ENCODE peak calls at places on chromosomes 2 and 18, in five cellular contexts. One of them, this sample, is unnamed.

GRCh38 chr2:102585704-102586404 is 33.5 kb upstream of the SLC9A2 start:
- DNase-seq in K562: no peak
- DNase-seq in esophagus squamous epithelium: no peak
- DNase-seq in coronary artery: no peak
- DNase-seq in bronchial epithelial cell: peak
- DNase-seq in this sample: no peak

GRCh38 chr2:112483821-112484220 is 1.9 kb downstream of the TTL start:
- DNase-seq in coronary artery: no peak
- DNase-seq in esophagus squamous epithelium: no peak
- DNase-seq in K562: no peak
- DNase-seq in bronchial epithelial cell: peak
- DNase-seq in this sample: no peak

GRCh38 chr2:240569998-240570530 is 1.8 kb downstream of the RNPEPL1 start:
- DNase-seq in coronary artery: no peak
- DNase-seq in esophagus squamous epithelium: no peak
- DNase-seq in bronchial epithelial cell: no peak
- DNase-seq in K562: peak
- DNase-seq in this sample: peak

GRCh38 chr2:16508061-16508851 is 157.4 kb downstream of the CYRIA start:
- DNase-seq in coronary artery: no peak
- DNase-seq in bronchial epithelial cell: peak
- DNase-seq in esophagus squamous epithelium: no peak
- DNase-seq in K562: peak
- DNase-seq in this sample: peak

GRCh38 chr2:15681089-15681885 is 89.6 kb downstream of the DDX1 start:
- DNase-seq in bronchial epithelial cell: no peak
- DNase-seq in coronary artery: no peak
- DNase-seq in K562: no peak
- DNase-seq in esophagus squamous epithelium: no peak
- DNase-seq in this sample: no peak

GRCh38 chr2:74384051-74384450 is 3.9 kb upstream of the DCTN1 start:
- DNase-seq in bronchial epithelial cell: no peak
- DNase-seq in coronary artery: no peak
- DNase-seq in esophagus squamous epithelium: no peak
- DNase-seq in K562: no peak
- DNase-seq in this sample: no peak

GRCh38 chr2:240237609-240238151 is 97.2 kb upstream of the OTOS start:
- DNase-seq in coronary artery: peak
- DNase-seq in esophagus squamous epithelium: no peak
- DNase-seq in bronchial epithelial cell: peak
- DNase-seq in K562: peak
- DNase-seq in this sample: no peak

GRCh38 chr2:12120281-12121150 is 374.1 kb downstream of the LPIN1 start:
- DNase-seq in esophagus squamous epithelium: no peak
- DNase-seq in K562: no peak
- DNase-seq in coronary artery: no peak
- DNase-seq in bronchial epithelial cell: no peak
- DNase-seq in this sample: no peak

GRCh38 chr2:112582314-112582746 is 2.1 kb upstream of the CHCHD5 start:
- DNase-seq in coronary artery: no peak
- DNase-seq in esophagus squamous epithelium: no peak
- DNase-seq in K562: peak
- DNase-seq in bronchial epithelial cell: peak
- DNase-seq in this sample: no peak

GRCh38 chr2:177573120-177573519 is 180.5 kb downstream of the AGPS start:
- DNase-seq in coronary artery: no peak
- DNase-seq in bronchial epithelial cell: peak
- DNase-seq in esophagus squamous epithelium: no peak
- DNase-seq in K562: no peak
- DNase-seq in this sample: no peak

GRCh38 chr2:164495491-164496223 is 125.6 kb downstream of the GRB14 start:
- DNase-seq in coronary artery: no peak
- DNase-seq in bronchial epithelial cell: peak
- DNase-seq in K562: no peak
- DNase-seq in esophagus squamous epithelium: no peak
- DNase-seq in this sample: no peak

GRCh38 chr2:9760069-9760910 is 83.0 kb upstream of the TAF1B start:
- DNase-seq in K562: no peak
- DNase-seq in bronchial epithelial cell: peak
- DNase-seq in esophagus squamous epithelium: no peak
- DNase-seq in coronary artery: no peak
- DNase-seq in this sample: no peak

GRCh38 chr18:23998018-23998417 is 16.5 kb upstream of the TTC39C start:
- DNase-seq in coronary artery: no peak
- DNase-seq in esophagus squamous epithelium: no peak
- DNase-seq in K562: no peak
- DNase-seq in bronchial epithelial cell: no peak
- DNase-seq in this sample: no peak

GRCh38 chr2:85247591-85247990 is 80.2 kb downstream of the TGOLN2 start:
- DNase-seq in K562: no peak
- DNase-seq in bronchial epithelial cell: no peak
- DNase-seq in esophagus squamous epithelium: no peak
- DNase-seq in coronary artery: no peak
- DNase-seq in this sample: no peak

GRCh38 chr2:25586726-25587144 is 86.6 kb downstream of the DTNB start:
- DNase-seq in coronary artery: no peak
- DNase-seq in bronchial epithelial cell: no peak
- DNase-seq in K562: no peak
- DNase-seq in esophagus squamous epithelium: no peak
- DNase-seq in this sample: no peak

GRCh38 chr18:13577091-13577697 is 149.2 kb downstream of the FAM210A start:
- DNase-seq in K562: no peak
- DNase-seq in coronary artery: peak
- DNase-seq in bronchial epithelial cell: peak
- DNase-seq in esophagus squamous epithelium: no peak
- DNase-seq in this sample: no peak

GRCh38 chr2:108988796-108989713 is at the start of gene EDAR:
- DNase-seq in esophagus squamous epithelium: no peak
- DNase-seq in bronchial epithelial cell: peak
- DNase-seq in K562: no peak
- DNase-seq in coronary artery: no peak
- DNase-seq in this sample: no peak

GRCh38 chr2:226793615-226794014 is 6.0 kb downstream of the IRS1 start:
- DNase-seq in coronary artery: no peak
- DNase-seq in bronchial epithelial cell: no peak
- DNase-seq in K562: no peak
- DNase-seq in esophagus squamous epithelium: no peak
- DNase-seq in this sample: no peak

GRCh38 chr18:9058426-9058825 is 44.1 kb upstream of the NDUFV2 start:
- DNase-seq in esophagus squamous epithelium: no peak
- DNase-seq in coronary artery: no peak
- DNase-seq in bronchial epithelial cell: no peak
- DNase-seq in K562: no peak
- DNase-seq in this sample: no peak

GRCh38 chr18:46471809-46472498 is 185.1 kb downstream of the LOXHD1 start:
- DNase-seq in esophagus squamous epithelium: no peak
- DNase-seq in coronary artery: no peak
- DNase-seq in K562: no peak
- DNase-seq in bronchial epithelial cell: no peak
- DNase-seq in this sample: no peak

GRCh38 chr18:46470714-46471113 is 186.3 kb downstream of the LOXHD1 start:
- DNase-seq in coronary artery: no peak
- DNase-seq in bronchial epithelial cell: no peak
- DNase-seq in esophagus squamous epithelium: no peak
- DNase-seq in K562: no peak
- DNase-seq in this sample: no peak

GRCh38 chr18:46468431-46469180 is 188.4 kb downstream of the LOXHD1 start:
- DNase-seq in bronchial epithelial cell: peak
- DNase-seq in esophagus squamous epithelium: no peak
- DNase-seq in coronary artery: no peak
- DNase-seq in K562: no peak
- DNase-seq in this sample: no peak

GRCh38 chr18:46466236-46467160 is 190.5 kb downstream of the LOXHD1 start:
- DNase-seq in coronary artery: peak
- DNase-seq in esophagus squamous epithelium: no peak
- DNase-seq in bronchial epithelial cell: no peak
- DNase-seq in K562: no peak
- DNase-seq in this sample: no peak

GRCh38 chr18:46469186-46469915 is 187.7 kb downstream of the LOXHD1 start:
- DNase-seq in bronchial epithelial cell: peak
- DNase-seq in coronary artery: no peak
- DNase-seq in esophagus squamous epithelium: no peak
- DNase-seq in K562: no peak
- DNase-seq in this sample: no peak
- TF ChIP-seq CTCF in bronchial epithelial cell: no peak
- TF ChIP-seq CTCF in coronary artery: no peak
- TF ChIP-seq CTCF in esophagus squamous epithelium: no peak
- TF ChIP-seq CTCF in K562: no peak
- TF ChIP-seq CTCF in this sample: no peak

DNA sequence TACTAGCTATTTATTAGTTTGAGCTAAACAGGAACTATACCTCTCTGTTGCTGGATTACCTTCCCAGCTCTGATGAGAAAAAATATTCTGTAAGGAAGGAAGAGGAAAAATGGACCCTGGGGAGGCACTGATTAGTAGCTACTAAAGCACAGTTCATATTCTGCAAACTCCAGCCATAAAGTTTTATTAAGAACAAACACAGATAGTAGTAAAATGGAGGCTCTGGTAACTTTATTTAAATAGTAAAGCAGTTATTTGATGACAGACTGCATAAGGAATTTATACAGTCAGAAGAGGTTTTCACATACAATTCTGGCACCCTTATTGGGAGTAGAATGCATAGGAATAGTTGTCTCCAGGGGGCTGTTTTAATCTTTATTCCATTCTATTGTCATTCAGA is 84.1 kb downstream of the XIRP2 start:
- DNase-seq in K562: no peak
- DNase-seq in esophagus squamous epithelium: no peak
- DNase-seq in coronary artery: no peak
- DNase-seq in bronchial epithelial cell: peak
- DNase-seq in this sample: no peak
- TF ChIP-seq CTCF in K562: no peak
- TF ChIP-seq CTCF in esophagus squamous epithelium: no peak
- TF ChIP-seq CTCF in coronary artery: no peak
- TF ChIP-seq CTCF in bronchial epithelial cell: no peak
- TF ChIP-seq CTCF in this sample: no peak

GRCh38 chr2:155377178-155377780 is 678.8 kb downstream of the KCNJ3 start:
- DNase-seq in coronary artery: no peak
- DNase-seq in esophagus squamous epithelium: no peak
- DNase-seq in K562: no peak
- DNase-seq in bronchial epithelial cell: peak
- DNase-seq in this sample: no peak
- TF ChIP-seq CTCF in coronary artery: no peak
- TF ChIP-seq CTCF in esophagus squamous epithelium: no peak
- TF ChIP-seq CTCF in K562: no peak
- TF ChIP-seq CTCF in bronchial epithelial cell: peak
- TF ChIP-seq CTCF in this sample: no peak

GRCh38 chr2:28754321-28754720 is 2.7 kb downstream of the PPP1CB start:
- DNase-seq in coronary artery: no peak
- DNase-seq in bronchial epithelial cell: peak
- DNase-seq in esophagus squamous epithelium: no peak
- DNase-seq in K562: peak
- DNase-seq in this sample: no peak

GRCh38 chr2:28752608-28752984 is 966 bp downstream of the PPP1CB start:
- DNase-seq in bronchial epithelial cell: peak
- DNase-seq in K562: no peak
- DNase-seq in coronary artery: no peak
- DNase-seq in esophagus squamous epithelium: no peak
- DNase-seq in this sample: no peak

GRCh38 chr2:28751102-28751955 is at the start of gene PPP1CB:
- DNase-seq in esophagus squamous epithelium: peak
- DNase-seq in K562: peak
- DNase-seq in coronary artery: peak
- DNase-seq in bronchial epithelial cell: peak
- DNase-seq in this sample: peak

GRCh38 chr2:28751956-28752607 is 452 bp downstream of the PPP1CB start:
- DNase-seq in coronary artery: no peak
- DNase-seq in esophagus squamous epithelium: peak
- DNase-seq in K562: peak
- DNase-seq in bronchial epithelial cell: no peak
- DNase-seq in this sample: no peak

DNA sequence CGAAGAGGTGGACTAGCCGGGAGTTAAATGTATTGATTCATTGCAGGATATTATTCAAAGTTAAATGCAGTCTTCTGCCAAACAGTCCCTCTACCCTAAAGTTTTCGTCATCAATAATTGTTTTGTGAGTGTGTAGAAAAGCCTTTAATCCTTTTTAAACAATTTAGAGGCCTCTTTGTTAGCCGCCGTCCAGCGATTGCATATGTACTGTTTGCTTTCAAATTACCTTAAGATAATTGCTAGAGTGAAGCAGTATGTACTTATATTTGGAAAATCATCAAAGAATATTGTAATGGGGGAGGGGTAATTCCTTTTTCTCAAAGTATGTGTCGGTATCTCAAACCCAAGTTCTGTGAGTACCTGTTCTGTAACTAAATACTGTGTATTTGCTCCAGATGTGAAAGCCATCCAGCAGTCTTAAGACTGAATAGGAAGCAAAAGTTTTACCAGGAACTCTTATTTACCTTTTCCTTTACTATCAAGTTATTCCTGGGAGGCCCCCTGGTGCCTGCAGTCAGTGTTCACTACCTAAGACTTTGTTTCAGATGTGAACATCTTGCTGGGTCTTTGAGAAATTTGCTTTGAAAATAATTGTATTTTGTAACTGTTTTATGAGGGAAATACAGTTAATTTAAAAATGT is 1.5 kb downstream of the PPP1CB start:
- DNase-seq in esophagus squamous epithelium: no peak
- DNase-seq in coronary artery: no peak
- DNase-seq in K562: peak
- DNase-seq in bronchial epithelial cell: peak
- DNase-seq in this sample: no peak
- TF ChIP-seq CTCF in esophagus squamous epithelium: peak
- TF ChIP-seq CTCF in coronary artery: no peak
- TF ChIP-seq CTCF in K562: peak
- TF ChIP-seq CTCF in bronchial epithelial cell: peak
- TF ChIP-seq CTCF in this sample: no peak

GRCh38 chr2:114962551-114962950 is 520.1 kb downstream of the DPP10 start:
- DNase-seq in esophagus squamous epithelium: no peak
- DNase-seq in coronary artery: no peak
- DNase-seq in bronchial epithelial cell: no peak
- DNase-seq in K562: no peak
- DNase-seq in this sample: no peak

GRCh38 chr2:114960389-114960788 is 517.9 kb downstream of the DPP10 start:
- DNase-seq in esophagus squamous epithelium: no peak
- DNase-seq in bronchial epithelial cell: no peak
- DNase-seq in coronary artery: no peak
- DNase-seq in K562: no peak
- DNase-seq in this sample: no peak
- TF ChIP-seq CTCF in esophagus squamous epithelium: no peak
- TF ChIP-seq CTCF in bronchial epithelial cell: no peak
- TF ChIP-seq CTCF in coronary artery: no peak
- TF ChIP-seq CTCF in K562: no peak
- TF ChIP-seq CTCF in this sample: no peak

GRCh38 chr2:238712011-238712410 is 135.9 kb upstream of the TWIST2 start:
- DNase-seq in esophagus squamous epithelium: no peak
- DNase-seq in K562: no peak
- DNase-seq in coronary artery: peak
- DNase-seq in bronchial epithelial cell: no peak
- DNase-seq in this sample: no peak

GRCh38 chr2:238713234-238713832 is 134.6 kb upstream of the TWIST2 start:
- DNase-seq in bronchial epithelial cell: no peak
- DNase-seq in esophagus squamous epithelium: no peak
- DNase-seq in K562: no peak
- DNase-seq in coronary artery: no peak
- DNase-seq in this sample: no peak

GRCh38 chr2:238716171-238716570 is 131.7 kb upstream of the TWIST2 start:
- DNase-seq in K562: no peak
- DNase-seq in coronary artery: no peak
- DNase-seq in esophagus squamous epithelium: no peak
- DNase-seq in bronchial epithelial cell: no peak
- DNase-seq in this sample: no peak

GRCh38 chr2:238716585-238716984 is 131.3 kb upstream of the TWIST2 start:
- DNase-seq in esophagus squamous epithelium: no peak
- DNase-seq in bronchial epithelial cell: no peak
- DNase-seq in K562: no peak
- DNase-seq in coronary artery: no peak
- DNase-seq in this sample: no peak

GRCh38 chr2:238714038-238714528 is 133.8 kb upstream of the TWIST2 start:
- DNase-seq in K562: no peak
- DNase-seq in coronary artery: no peak
- DNase-seq in bronchial epithelial cell: no peak
- DNase-seq in esophagus squamous epithelium: no peak
- DNase-seq in this sample: no peak
- TF ChIP-seq CTCF in K562: no peak
- TF ChIP-seq CTCF in coronary artery: no peak
- TF ChIP-seq CTCF in bronchial epithelial cell: no peak
- TF ChIP-seq CTCF in esophagus squamous epithelium: no peak
- TF ChIP-seq CTCF in this sample: no peak

This sample was measured in activated B cell treated with CpG ODN at 0.5 μM for 24 hours.